ENCODE peak calls at places on chromosomes 12 and 14, in seven cellular contexts. U, K, V, T, Z, B and C are unnamed samples.

GRCh38 chr14:54877015-54877702 is 25.5 kb downstream of the GCH1 start:
- DNase-seq in U (no peak), Z (no peak), V (no peak), T (no peak), B (peak; percentile 49), K (no peak), C (no peak)

GRCh38 chr12:53989227-53990113 is 4.5 kb downstream of the HOXC10 start:
- DNase-seq in V (peak; percentile 24), K (no peak), T (no peak), U (no peak), Z (peak; percentile 70), B (peak; percentile 66), C (no peak)

GRCh38 chr12:123119808-123120207 is 31.1 kb downstream of the PITPNM2 start:
- DNase-seq in T (no peak), Z (peak; percentile 8), B (no peak), U (no peak), K (no peak), V (no peak), C (no peak)

GRCh38 chr12:92064420-92064819 is 81.2 kb downstream of the BTG1 start:
- DNase-seq in T (no peak), K (no peak), U (no peak), Z (no peak), V (no peak), B (no peak), C (no peak)

GRCh38 chr12:19115285-19115684 is 14.2 kb upstream of the PLEKHA5 start:
- DNase-seq in V (no peak), U (no peak), B (no peak), T (no peak), K (no peak), Z (no peak), C (no peak)

GRCh38 chr12:113700943-113701342 is 229.3 kb upstream of the LHX5 start:
- DNase-seq in V (no peak), K (no peak), Z (peak; percentile 63), T (peak; percentile 54), U (no peak), B (peak; percentile 63), C (no peak)

GRCh38 chr12:46811185-46811584 is 14.6 kb downstream of the SLC38A4 start:
- DNase-seq in V (no peak), K (no peak), T (no peak), U (no peak), B (no peak), Z (no peak), C (no peak)

GRCh38 chr12:98238513-98238912 is 276.9 kb upstream of the TMPO start:
- DNase-seq in U (peak; percentile 29), V (no peak), T (no peak), K (no peak), B (peak; percentile 66), Z (peak; percentile 92), C (no peak)

GRCh38 chr14:33847066-33847465 is 103.8 kb downstream of the EGLN3 start:
- DNase-seq in Z (peak; percentile 50), B (peak; percentile 25), V (no peak), U (no peak), T (no peak), K (no peak), C (no peak)

GRCh38 chr12:114913871-114914801 is 230.2 kb upstream of the TBX3 start:
- DNase-seq in K (no peak), V (no peak), B (no peak), U (no peak), Z (peak; percentile 76), T (no peak), C (no peak)

GRCh38 chr14:22003471-22003870 is 329.9 kb upstream of the OR4E1 start:
- DNase-seq in U (no peak), K (no peak), V (no peak), T (no peak), Z (no peak), B (no peak), C (no peak)

GRCh38 chr14:92676031-92676430 is 72.4 kb downstream of the LGMN start:
- DNase-seq in B (no peak), T (no peak), Z (no peak), U (peak; percentile 10), K (no peak), V (no peak), C (no peak)

GRCh38 chr12:24902521-24903304 is 46.2 kb downstream of the BCAT1 start:
- DNase-seq in V (peak; percentile 33), Z (peak; percentile 67), K (no peak), T (peak; percentile 56), B (peak; percentile 34), U (no peak), C (no peak)

GRCh38 chr12:24904871-24905270 is 44.0 kb downstream of the BCAT1 start:
- DNase-seq in U (no peak), V (no peak), K (no peak), T (peak; percentile 36), Z (no peak), B (no peak), C (no peak)

GRCh38 chr12:24907464-24907863 is 41.4 kb downstream of the BCAT1 start:
- DNase-seq in B (no peak), K (no peak), T (no peak), Z (no peak), V (no peak), U (no peak), C (no peak)

GRCh38 chr12:24903305-24904088 is 45.4 kb downstream of the BCAT1 start:
- DNase-seq in T (no peak), Z (peak; percentile 53), U (no peak), V (peak; percentile 28), B (peak; percentile 41), K (no peak), C (no peak)

DNA sequence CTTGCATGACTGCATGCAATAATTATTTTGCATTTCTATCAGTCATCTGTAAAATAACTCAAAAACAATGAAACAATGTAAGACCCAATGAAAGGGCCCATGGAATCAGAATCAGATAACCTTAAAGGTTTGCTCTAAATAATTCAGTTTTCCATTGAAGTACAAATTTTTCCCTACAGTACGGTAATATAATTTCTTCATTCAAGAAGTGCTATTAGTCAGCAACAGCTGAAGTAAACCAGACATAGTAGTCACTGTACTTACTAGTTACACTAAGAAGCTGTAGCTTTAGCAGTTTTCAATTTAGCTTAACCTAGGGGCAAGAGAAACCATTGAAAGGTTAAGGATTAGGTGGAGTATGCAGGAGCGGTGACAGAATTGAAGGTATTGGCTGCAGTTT is 43.5 kb downstream of the BCAT1 start:
- DNase-seq in V (no peak), Z (peak; percentile 72), K (no peak), T (no peak), B (no peak), U (no peak), C (no peak)
- H3K4me1 ChIP-seq in V (no peaks in the 10 kb centered on the region), Z (peaks cover 42% of the 10 kb centered on the region), K (no peaks in the 10 kb centered on the region), T (peaks cover 13% of the 10 kb centered on the region), B (no peaks in the 10 kb centered on the region), U (no peaks in the 10 kb centered on the region), C (peaks cover 4% of the 10 kb centered on the region)

GRCh38 chr14:67705211-67705610 is 3.5 kb downstream of the RDH12 start:
- DNase-seq in B (no peak), U (no peak), V (no peak), Z (no peak), K (no peak), T (no peak), C (no peak)

GRCh38 chr14:67704484-67705089 is 2.9 kb downstream of the RDH12 start:
- DNase-seq in K (no peak), B (peak; percentile 74), U (no peak), Z (peak; percentile 65), T (peak; percentile 48), V (no peak), C (no peak)

GRCh38 chr14:67710209-67710608 is 8.5 kb downstream of the RDH12 start:
- DNase-seq in T (no peak), V (no peak), K (no peak), U (no peak), B (no peak), Z (no peak), C (no peak)
- H3K9me3 ChIP-seq in T (peaks cover 46% of the 10 kb centered on the region), V (no peaks in the 10 kb centered on the region), K (no peaks in the 10 kb centered on the region), U (no peaks in the 10 kb centered on the region), B (no peaks in the 10 kb centered on the region), Z (no peaks in the 10 kb centered on the region), C (no peaks in the 10 kb centered on the region)

GRCh38 chr14:68941820-68942219 is 37.3 kb downstream of the ACTN1 start:
- DNase-seq in V (peak; percentile 52), B (peak; percentile 94), U (no peak), T (no peak), K (no peak), Z (peak; percentile 94), C (no peak)

GRCh38 chr14:68942281-68943035 is 36.6 kb downstream of the ACTN1 start:
- DNase-seq in U (no peak), Z (no peak), K (no peak), B (peak; percentile 42), T (no peak), V (peak; percentile 12), C (no peak)

GRCh38 chr14:68939424-68939892 is 39.6 kb downstream of the ACTN1 start:
- DNase-seq in T (no peak), U (no peak), V (no peak), B (no peak), K (no peak), Z (no peak), C (no peak)

GRCh38 chr14:68939893-68940613 is 39.0 kb downstream of the ACTN1 start:
- DNase-seq in T (no peak), B (peak; percentile 98), U (peak; percentile 77), V (peak; percentile 88), Z (peak; percentile 96), K (no peak), C (peak; percentile 78)

DNA sequence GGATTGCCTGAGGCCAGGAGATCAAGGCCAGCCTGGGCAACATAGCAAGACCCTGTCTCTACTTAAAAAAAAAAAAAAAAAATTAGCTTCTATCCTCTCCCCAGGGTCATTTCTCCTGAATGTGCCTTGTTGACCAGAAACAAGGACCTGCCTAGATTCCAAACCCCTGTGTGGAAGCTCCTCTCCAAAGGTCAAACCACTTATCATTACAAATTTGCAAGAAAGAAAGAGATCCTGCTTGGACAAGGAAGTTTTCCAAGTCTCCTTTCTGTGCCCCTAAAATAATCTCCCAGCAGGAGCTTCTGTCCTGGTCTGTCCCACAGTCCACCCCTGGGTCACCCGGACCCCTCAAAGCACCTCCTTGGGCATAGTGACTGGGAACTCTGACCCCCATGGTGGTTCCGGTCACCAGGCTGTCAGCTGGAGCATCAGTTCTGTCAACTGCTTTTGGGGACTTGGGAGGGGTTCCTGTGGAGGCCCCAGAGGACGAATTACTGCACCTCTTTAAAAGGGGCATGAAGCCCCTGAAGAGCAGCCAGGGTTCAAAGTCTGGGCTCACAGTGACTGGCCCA is 38.4 kb downstream of the ACTN1 start:
- DNase-seq in Z (no peak), V (no peak), U (no peak), B (no peak), K (no peak), T (no peak), C (no peak)
- H3K4me1 ChIP-seq in Z (peaks cover 89% of the 10 kb centered on the region), V (peaks cover 92% of the 10 kb centered on the region), U (peaks cover 32% of the 10 kb centered on the region), B (peaks cover 71% of the 10 kb centered on the region), K (peaks cover 83% of the 10 kb centered on the region), T (peaks cover 25% of the 10 kb centered on the region), C (peaks cover 98% of the 10 kb centered on the region)

DNA sequence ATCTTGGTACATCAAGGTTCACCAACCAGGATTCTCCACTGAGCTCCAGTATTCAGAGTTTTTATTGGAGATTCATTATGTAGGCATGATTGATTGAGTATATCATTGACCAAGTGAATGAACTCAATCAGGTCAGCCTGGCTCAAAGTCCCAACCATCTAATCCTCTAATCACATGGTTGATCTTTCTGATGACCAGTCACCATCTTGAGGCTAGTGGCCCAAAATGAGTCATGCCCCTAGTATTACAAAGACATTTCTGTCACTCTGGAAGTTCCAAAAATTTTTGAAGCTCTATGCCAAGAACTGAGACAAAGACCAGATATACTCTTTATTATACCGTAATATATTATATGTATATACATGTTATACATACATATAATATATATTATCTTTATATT is 75.9 kb upstream of the ATF7IP start:
- DNase-seq in U (no peak), Z (no peak), T (no peak), K (no peak), B (no peak), V (no peak), C (no peak)
- H3K9me3 ChIP-seq in U (no peaks in the 10 kb centered on the region), Z (no peaks in the 10 kb centered on the region), T (peaks cover 24% of the 10 kb centered on the region), K (peaks cover 14% of the 10 kb centered on the region), B (no peaks in the 10 kb centered on the region), V (no peaks in the 10 kb centered on the region), C (no peaks in the 10 kb centered on the region)